ENCODE peak calls at places on chromosome 1, in five cellular contexts. B is HL-60, N is Panc1, E is upper lobe of left lung, Y is hepatocyte. F is an unnamed sample.

GRCh38 chr1:234584926-234585325 is 25.1 kb downstream of the IRF2BP2 start:
- DNase-seq in E (no peak), Y (no peak), B (no peak), N (no peak), F (no peak)

GRCh38 chr1:47761974-47762373 is 235.2 kb downstream of the TRABD2B start:
- DNase-seq in B (no peak), N (no peak), E (peak; percentile 17), Y (no peak), F (no peak)

GRCh38 chr1:147676306-147677085 is 6.2 kb upstream of the ACP6 start:
- DNase-seq in N (no peak), E (no peak), Y (peak; percentile 40), B (no peak), F (no peak)

GRCh38 chr1:3718764-3719163 is 33.5 kb upstream of the CCDC27 start:
- DNase-seq in E (no peak), Y (no peak), B (no peak), N (no peak), F (no peak)

GRCh38 chr1:150268342-150268705 is 492 bp downstream of the APH1A start:
- DNase-seq in Y (peak; percentile 77), B (peak; percentile 9), E (peak; percentile 57), N (no peak), F (peak; percentile 32)

GRCh38 chr1:36111151-36111550 is 13.9 kb downstream of the COL8A2 start:
- DNase-seq in Y (no peak), B (no peak), N (no peak), E (no peak), F (no peak)

GRCh38 chr1:109050228-109050995 is 8.5 kb upstream of the WDR47 start:
- DNase-seq in B (no peak), Y (no peak), E (no peak), N (no peak), F (no peak)

GRCh38 chr1:115807723-115808122 is 33.2 kb downstream of the NHLH2 start:
- DNase-seq in E (peak; percentile 56), B (peak; percentile 77), N (peak; percentile 15), Y (peak; percentile 92), F (peak; percentile 15)

GRCh38 chr1:41463516-41463915 is 21.0 kb downstream of the EDN2 start:
- DNase-seq in B (no peak), E (no peak), N (no peak), Y (no peak), F (no peak)

GRCh38 chr1:9861371-9861770 is 37.6 kb upstream of the CLSTN1 start:
- DNase-seq in B (no peak), Y (no peak), E (no peak), N (no peak), F (no peak)

GRCh38 chr1:74570797-74571492 is 58.5 kb upstream of the LRRC53 start:
- DNase-seq in E (no peak), B (no peak), N (no peak), Y (no peak), F (no peak)

GRCh38 chr1:167328306-167328705 is 107.6 kb downstream of the POU2F1 start:
- DNase-seq in N (no peak), B (no peak), E (no peak), Y (no peak), F (no peak)

GRCh38 chr1:203271962-203272632 is 33.2 kb upstream of the BTG2 start:
- DNase-seq in Y (peak; percentile 8), E (no peak), B (no peak), N (no peak), F (no peak)
- H3K27ac ChIP-seq in Y (no peak overlapping the region), E (no peak overlapping the region), B (no peak overlapping the region), N (no peak overlapping the region), F (no peak overlapping the region)

GRCh38 chr1:231584117-231584516 is 42.5 kb upstream of the DISC1 start:
- DNase-seq in B (peak; percentile 38), Y (peak; percentile 57), E (no peak), N (peak; percentile 32), F (no peak)
- TF ChIP-seq CTCF in B (no peak), Y (peak; percentile 40), E (no peak), N (peak; percentile 48), F (no peak)

DNA sequence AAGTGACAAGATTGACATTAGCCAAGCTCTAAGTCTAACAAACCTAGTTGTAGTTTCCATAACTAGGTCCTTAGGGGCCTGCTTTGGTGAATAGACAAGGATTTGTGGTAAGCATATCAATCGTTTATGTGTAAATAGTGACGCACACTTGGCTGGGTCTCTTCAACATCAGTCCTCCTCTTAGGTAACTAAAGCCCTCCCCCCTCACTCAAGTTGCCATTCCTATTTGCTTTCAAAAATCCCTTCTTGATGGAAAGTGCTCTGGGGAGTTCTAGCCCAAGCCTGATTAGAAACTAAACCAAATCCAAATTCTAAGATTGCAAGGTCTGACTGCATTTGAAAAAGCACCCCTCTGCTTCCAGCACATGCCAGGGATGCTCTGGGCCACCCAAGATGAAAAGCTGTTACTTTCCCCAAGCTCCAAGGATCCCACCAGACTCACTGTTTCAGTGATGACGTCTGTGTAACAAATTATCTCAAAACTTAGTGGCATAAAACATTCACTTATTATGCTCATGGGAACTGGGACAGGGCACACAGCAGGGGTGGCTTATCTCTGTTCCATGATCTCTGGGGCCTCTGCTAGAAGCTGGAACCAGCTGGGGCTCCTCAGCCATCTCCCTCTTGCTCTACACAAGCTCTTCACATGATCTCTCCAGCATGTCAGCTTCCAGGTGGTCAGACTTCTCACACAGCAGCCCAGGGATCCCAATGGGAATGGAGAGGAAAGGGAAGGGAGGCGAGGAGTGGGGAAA is 74.1 kb downstream of the RRAGC start:
- DNase-seq in N (no peak), Y (no peak), E (no peak), B (no peak), F (no peak)
- H3K27me3 ChIP-seq in N (peaks cover 38% of the 10 kb centered on the region), Y (peaks cover 33% of the 10 kb centered on the region), E (peaks cover 10% of the 10 kb centered on the region), B (peaks cover 5% of the 10 kb centered on the region), F (peaks cover 64% of the 10 kb centered on the region)

GRCh38 chr1:189211742-189212141 is 1265.9 kb downstream of the BRINP3 start:
- DNase-seq in B (no peak), N (no peak), E (no peak), Y (no peak), F (no peak)
- H3K27ac ChIP-seq in B (no peak overlapping the region), N (no peak overlapping the region), E (no peak overlapping the region), Y (no peak overlapping the region), F (no peak overlapping the region)

GRCh38 chr1:212914789-212915188 is 35.6 kb upstream of the VASH2 start:
- DNase-seq in Y (no peak), E (no peak), N (no peak), B (no peak), F (no peak)

GRCh38 chr1:212917134-212917485 is 33.2 kb upstream of the VASH2 start:
- DNase-seq in E (no peak), B (no peak), N (no peak), Y (no peak), F (no peak)

GRCh38 chr1:212916395-212917133 is 33.8 kb upstream of the VASH2 start:
- DNase-seq in N (no peak), E (peak; percentile 32), B (peak; percentile 41), Y (peak; percentile 30), F (no peak)

GRCh38 chr1:212917858-212918257 is 32.5 kb upstream of the VASH2 start:
- DNase-seq in N (no peak), B (no peak), Y (no peak), E (no peak), F (no peak)

DNA sequence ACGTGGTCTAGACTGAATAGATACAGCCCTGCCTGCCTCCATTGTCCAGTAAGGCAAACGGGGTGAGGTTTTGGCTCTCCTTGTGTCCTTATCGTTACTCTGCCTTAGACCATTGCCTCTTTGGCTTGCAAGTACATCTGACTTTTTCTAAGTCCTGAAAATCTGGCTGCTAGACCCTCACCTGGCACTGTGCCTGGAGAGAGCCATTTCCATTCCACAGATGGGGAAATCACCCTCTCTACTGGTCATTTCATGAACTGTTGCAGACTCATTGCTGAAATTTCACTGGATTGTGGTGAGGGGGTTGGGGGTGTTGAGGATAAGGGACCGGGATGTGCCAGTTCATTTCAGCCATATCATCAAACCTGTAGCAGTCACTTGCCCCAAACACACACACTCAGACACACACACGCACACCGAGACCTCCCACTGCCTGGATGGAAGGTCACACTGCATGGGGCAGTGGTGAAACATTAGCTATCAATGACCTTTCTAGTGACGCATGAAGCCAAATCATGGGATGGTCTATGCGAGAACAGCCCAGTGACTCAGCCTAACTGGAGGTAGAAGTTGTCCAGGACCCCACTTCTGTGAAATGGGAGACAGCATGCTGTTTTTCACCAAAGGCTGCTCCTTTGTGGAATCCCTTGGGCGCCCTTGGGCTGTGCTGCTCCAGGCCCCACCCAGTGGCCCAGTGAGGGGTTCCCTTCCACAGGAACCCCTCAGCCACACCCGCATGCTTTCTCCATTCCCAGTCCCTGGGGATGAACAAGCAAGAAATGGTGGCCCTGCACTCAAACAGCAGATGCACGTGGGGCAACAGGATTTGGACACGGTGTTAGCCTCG is 34.9 kb upstream of the VASH2 start:
- DNase-seq in B (no peak), Y (peak; percentile 79), N (no peak), E (no peak), F (no peak)
- TF ChIP-seq CTCF in B (peak; percentile 10), Y (peak; percentile 70), N (peak; percentile 34), E (no peak), F (no peak)

GRCh38 chr1:232352956-232353355 is 277.0 kb downstream of the SIPA1L2 start:
- DNase-seq in Y (no peak), N (no peak), B (no peak), E (no peak), F (no peak)
- H3K27me3 ChIP-seq in Y (no peaks in the 10 kb centered on the region), N (no peaks in the 10 kb centered on the region), B (no peaks in the 10 kb centered on the region), E (no peaks in the 10 kb centered on the region), F (no peaks in the 10 kb centered on the region)